ENCODE peak calls at places on chromosomes 6 and 20, in eight cellular contexts. Z is progenitor cell of endocrine pancreas, F is H9, Y is brain microvascular endothelial cell, N is GM12865, Q is Peyer's patch, X is PC-3, A is AG04450. C is an unnamed sample.

GRCh38 chr20:18638768-18639167 is 50.9 kb downstream of the DTD1 start:
- DNase-seq in Z (no peak), F (no peak), Y (no peak), N (no peak), Q (no peak), X (no peak), A (no peak), C (no peak)

GRCh38 chr6:34243901-34244884 is 4.6 kb downstream of the SMIM29 start:
- DNase-seq in Z (no peak), F (peak; percentile 63), Y (peak; percentile 93), N (no peak), Q (peak; percentile 78), X (peak; percentile 97), A (peak; percentile 72), C (no peak)

GRCh38 chr6:36622901-36623546 is 28.9 kb downstream of the SRSF3 start:
- DNase-seq in Z (no peak), F (no peak), Y (no peak), N (no peak), Q (peak; percentile 38), X (no peak), A (no peak), C (no peak)

GRCh38 chr6:19337103-19337502 is 500.1 kb upstream of the ID4 start:
- DNase-seq in Z (no peak), F (no peak), Y (no peak), N (no peak), Q (no peak), X (no peak), A (no peak), C (no peak)

GRCh38 chr6:156998824-156999330 is 221.7 kb downstream of the ARID1B start:
- DNase-seq in Z (no peak), F (no peak), Y (no peak), N (no peak), Q (no peak), X (no peak), A (no peak), C (no peak)

GRCh38 chr6:90466191-90466940 is 120.5 kb downstream of the MAP3K7 start:
- DNase-seq in Z (no peak), F (no peak), Y (peak; percentile 54), N (peak; percentile 39), Q (no peak), X (no peak), A (no peak), C (no peak)

GRCh38 chr6:28719275-28719940 is 193.7 kb downstream of the GPX5 start:
- DNase-seq in Z (no peak), F (peak; percentile 69), Y (peak; percentile 69), N (peak; percentile 48), Q (no peak), X (peak; percentile 62), A (no peak), C (no peak)

GRCh38 chr20:59933296-59933848 is at the start of gene SYCP2:
- DNase-seq in Z (no peak), F (peak; percentile 60), Y (peak; percentile 13), N (peak; percentile 80), Q (peak; percentile 57), X (no peak), A (no peak), C (no peak)

GRCh38 chr6:109794201-109794926 is 103.3 kb downstream of the FIG4 start:
- DNase-seq in Z (no peak), F (no peak), Y (peak; percentile 38), N (peak; percentile 2), Q (no peak), X (peak; percentile 77), A (no peak), C (no peak)

GRCh38 chr6:33112148-33112547 is 36.4 kb downstream of the HLA-DPB1 start:
- DNase-seq in Z (no peak), F (no peak), Y (peak; percentile 70), N (peak; percentile 72), Q (peak; percentile 50), X (peak; percentile 51), A (no peak), C (no peak)

DNA sequence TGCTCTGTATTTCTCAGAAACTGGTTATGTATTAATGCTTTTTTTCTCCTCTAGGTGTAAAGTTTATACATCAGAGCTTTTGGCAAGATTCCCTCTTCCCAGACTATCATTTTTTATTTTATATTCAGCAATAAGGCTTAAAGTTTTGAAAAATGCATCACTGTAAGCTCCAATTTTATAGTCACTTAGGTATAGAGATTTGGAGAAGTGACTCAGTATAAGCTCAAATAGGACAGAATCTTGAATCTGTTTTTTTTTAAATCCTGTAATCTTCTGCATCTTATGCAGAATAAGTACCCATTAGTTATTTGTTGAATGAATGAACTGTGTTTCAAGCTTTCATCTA is 1.0 kb downstream of the NCOA7 start:
- DNase-seq in Z (no peak), F (no peak), Y (no peak), N (no peak), Q (no peak), X (no peak), A (no peak), C (no peak)
- TF ChIP-seq CTCF in Z (no peak), F (no peak), Y (no peak), N (no peak), Q (no peak), X (no peak), A (no peak), C (peak; percentile 32)

GRCh38 chr20:53678315-53678989 is 84.8 kb upstream of the ZNF217 start:
- DNase-seq in Z (no peak), F (no peak), Y (no peak), N (no peak), Q (no peak), X (no peak), A (no peak), C (no peak)
- TF ChIP-seq CTCF in Z (peak; percentile 20), F (no peak), Y (no peak), N (no peak), Q (peak; percentile 7), X (no peak), A (peak; percentile 28), C (peak; percentile 64)

DNA sequence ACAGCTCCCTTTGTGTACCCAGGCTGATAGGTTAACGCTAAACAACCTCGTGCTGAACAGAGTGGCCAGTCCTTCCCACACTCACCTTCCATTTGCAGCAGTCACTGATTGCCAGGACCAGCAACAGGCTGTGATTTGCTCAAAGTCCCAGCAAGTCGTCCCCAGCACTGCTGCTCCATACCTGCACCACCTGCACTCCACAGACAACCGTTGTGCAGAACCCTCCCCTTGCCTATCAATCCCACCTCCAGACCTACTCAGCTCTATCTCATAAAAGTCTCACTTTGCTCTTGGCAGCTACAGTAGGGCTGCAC is 43.1 kb upstream of the SCML4 start:
- DNase-seq in Z (no peak), F (peak; percentile 56), Y (no peak), N (no peak), Q (no peak), X (no peak), A (no peak), C (no peak)
- TF ChIP-seq CTCF in Z (no peak), F (peak; percentile 6), Y (no peak), N (no peak), Q (no peak), X (no peak), A (no peak), C (peak; percentile 22)

GRCh38 chr6:166442131-166442530 is 59.4 kb upstream of the MPC1 start:
- DNase-seq in Z (no peak), F (no peak), Y (no peak), N (no peak), Q (no peak), X (no peak), A (no peak), C (no peak)

GRCh38 chr6:166441641-166442078 is 58.9 kb upstream of the MPC1 start:
- DNase-seq in Z (no peak), F (no peak), Y (no peak), N (no peak), Q (no peak), X (no peak), A (no peak), C (no peak)

GRCh38 chr6:166444446-166444845 is 61.7 kb upstream of the MPC1 start:
- DNase-seq in Z (no peak), F (no peak), Y (no peak), N (no peak), Q (no peak), X (no peak), A (no peak), C (no peak)

GRCh38 chr6:166440729-166441128 is 58.0 kb upstream of the MPC1 start:
- DNase-seq in Z (no peak), F (no peak), Y (no peak), N (no peak), Q (no peak), X (no peak), A (no peak), C (no peak)

GRCh38 chr6:166443166-166443565 is 60.4 kb upstream of the MPC1 start:
- DNase-seq in Z (no peak), F (no peak), Y (no peak), N (no peak), Q (no peak), X (no peak), A (no peak), C (no peak)
- TF ChIP-seq CTCF in Z (no peak), F (peak; percentile 41), Y (no peak), N (peak; percentile 15), Q (no peak), X (no peak), A (no peak), C (no peak)

DNA sequence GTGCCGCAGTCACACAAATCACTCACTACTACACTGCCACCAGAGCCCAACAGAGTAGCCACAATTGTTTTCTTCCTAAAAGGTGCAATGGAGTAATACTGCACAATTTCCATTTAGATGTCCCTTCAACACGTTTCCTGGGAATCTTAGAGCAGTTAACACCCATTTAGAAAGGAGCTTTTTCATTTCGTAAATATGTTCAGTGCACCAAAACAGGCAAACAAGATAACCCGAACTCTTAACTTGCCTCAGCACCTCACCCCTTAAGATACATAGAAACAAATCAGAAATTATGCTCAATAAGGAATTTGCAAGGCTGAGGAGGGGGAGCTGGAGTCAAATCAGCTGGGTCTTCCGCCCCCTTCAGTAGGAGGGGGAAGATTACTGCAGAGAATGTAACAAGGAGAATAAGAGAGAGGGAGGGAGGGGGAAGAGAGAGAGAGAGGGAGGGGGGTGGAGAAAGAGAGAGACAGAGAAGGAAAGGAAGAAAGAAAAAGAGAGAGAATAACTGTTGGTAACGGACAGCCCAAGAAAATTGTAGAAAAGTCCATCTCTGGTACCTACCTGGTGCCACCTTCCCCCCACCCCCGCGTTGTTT is 155.4 kb downstream of the BCAS1 start:
- DNase-seq in Z (no peak), F (no peak), Y (no peak), N (no peak), Q (peak; percentile 39), X (no peak), A (no peak), C (no peak)
- TF ChIP-seq CTCF in Z (peak; percentile 20), F (peak; percentile 36), Y (peak; percentile 32), N (no peak), Q (no peak), X (no peak), A (no peak), C (no peak)

DNA sequence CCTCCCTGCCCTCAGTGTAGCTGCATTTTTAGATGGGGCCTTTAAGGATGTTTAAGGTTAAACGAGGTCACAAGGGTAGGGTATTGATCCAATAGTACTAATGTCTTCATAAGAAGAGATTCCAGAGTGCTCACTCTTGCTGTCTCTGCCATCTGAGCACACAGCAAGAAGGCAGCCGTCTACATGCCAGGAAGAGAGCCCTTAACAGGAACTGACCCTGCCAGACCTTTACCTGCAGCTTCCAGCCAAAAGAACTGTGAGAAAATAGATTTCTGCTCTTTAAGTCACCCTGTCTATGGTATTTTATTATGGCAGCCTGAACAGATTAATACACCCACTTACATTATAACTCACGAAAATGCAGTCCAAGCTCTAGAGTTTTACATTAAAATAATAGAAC is 685.3 kb upstream of the MARCKS start:
- DNase-seq in Z (no peak), F (no peak), Y (no peak), N (no peak), Q (no peak), X (no peak), A (no peak), C (no peak)
- TF ChIP-seq CTCF in Z (no peak), F (no peak), Y (no peak), N (no peak), Q (no peak), X (no peak), A (no peak), C (no peak)

GRCh38 chr20:10709916-10710315 is 36.1 kb upstream of the JAG1 start:
- DNase-seq in Z (no peak), F (no peak), Y (no peak), N (no peak), Q (no peak), X (no peak), A (no peak), C (no peak)
- TF ChIP-seq CTCF in Z (no peak), F (no peak), Y (no peak), N (no peak), Q (no peak), X (no peak), A (no peak), C (no peak)

C was measured in type B pancreatic cell.